ENCODE peak calls at places on chromosomes 6 and 20, in ten cellular contexts. X is T-helper 2 cell; A is WTC11; J is A549; P is stimulated activated CD8-positive, alpha-beta memory T cell treated with anti-CD3 and anti-CD28 coated beads, Interleukin-15, amount 100 ng/mL, for 4 hours; Z is EL; I is aorta; V is activated T-helper 1 cell treated with anti-CD3 and anti-CD28 coated beads, Interleukin-12 subunit alpha, Interleukin-12 subunit beta, Interleukin-2, Interleukin-4 antibody, amounts not matched to agents 30 ng/mL and 10 ng/mL and 1 ng/mL, durations not matched to agents 14 hours and 24 hours and 36 hours; E is A172; H is PC-9. U is an unnamed sample.

GRCh38 chr6:119526609-119527605 is 177.3 kb upstream of the MAN1A1 start:
- DNase-seq in X (no peak), A (no peak), J (no peak), P (no peak), Z (no peak), I (no peak), V (no peak), E (no peak), H (no peak), U (no peak)

GRCh38 chr20:23746321-23746720 is 4.4 kb downstream of the CST1 start:
- DNase-seq in X (no peak), A (no peak), J (no peak), P (no peak), Z (no peak), I (no peak), V (no peak), E (no peak), H (no peak), U (no peak)

GRCh38 chr6:129297592-129297991 is 412.4 kb downstream of the ARHGAP18 start:
- DNase-seq in X (no peak), A (no peak), J (no peak), P (no peak), Z (no peak), I (no peak), V (no peak), E (no peak), H (no peak), U (no peak)

GRCh38 chr6:127119361-127120108 is 1.1 kb downstream of the RSPO3 start:
- DNase-seq in X (no peak), A (peak), J (no peak), P (no peak), Z (peak), I (peak), V (no peak), E (no peak), H (peak), U (no peak)

GRCh38 chr20:57951549-57951948 is 241.7 kb upstream of the PMEPA1 start:
- DNase-seq in X (no peak), A (no peak), J (no peak), P (no peak), Z (no peak), I (peak), V (no peak), E (no peak), H (no peak), U (no peak)

GRCh38 chr6:138593100-138593877 is 94.0 kb upstream of the NHSL1 start:
- DNase-seq in X (no peak), A (no peak), J (peak), P (no peak), Z (peak), I (no peak), V (peak), E (peak), H (peak), U (peak)

GRCh38 chr20:60427516-60427915 is 469.3 kb downstream of the CDH26 start:
- DNase-seq in X (no peak), A (no peak), J (no peak), P (no peak), Z (no peak), I (no peak), V (no peak), E (no peak), H (no peak), U (no peak)

GRCh38 chr20:52247548-52247947 is 56.0 kb upstream of the ZFP64 start:
- DNase-seq in X (no peak), A (no peak), J (no peak), P (no peak), Z (no peak), I (no peak), V (no peak), E (no peak), H (no peak), U (no peak)

GRCh38 chr20:50309280-50309763 is 118.7 kb downstream of the CEBPB start:
- DNase-seq in X (no peak), A (no peak), J (peak), P (no peak), Z (peak), I (no peak), V (no peak), E (peak), H (no peak), U (no peak)

GRCh38 chr6:44560458-44561061 is 173.1 kb downstream of the CDC5L start:
- DNase-seq in X (no peak), A (no peak), J (no peak), P (no peak), Z (no peak), I (no peak), V (no peak), E (no peak), H (no peak), U (no peak)

GRCh38 chr20:39246436-39246835 is 284.3 kb downstream of the DHX35 start:
- DNase-seq in X (no peak), A (no peak), J (no peak), P (no peak), Z (no peak), I (no peak), V (no peak), E (no peak), H (no peak), U (no peak)

GRCh38 chr6:13413466-13413862 is 73.9 kb downstream of the GFOD1 start:
- DNase-seq in X (no peak), A (no peak), J (peak), P (no peak), Z (peak), I (peak), V (no peak), E (no peak), H (no peak), U (no peak)

GRCh38 chr20:62258499-62259293 is 20.4 kb downstream of the OSBPL2 start:
- DNase-seq in X (no peak), A (no peak), J (no peak), P (no peak), Z (peak), I (peak), V (no peak), E (peak), H (no peak), U (no peak)

GRCh38 chr6:11601776-11602605 is 64.4 kb downstream of the TMEM170B start:
- DNase-seq in X (no peak), A (peak), J (peak), P (no peak), Z (no peak), I (no peak), V (no peak), E (no peak), H (peak), U (no peak)

GRCh38 chr6:44022296-44022661 is 105.0 kb downstream of the MRPL14 start:
- DNase-seq in X (no peak), A (no peak), J (no peak), P (no peak), Z (peak), I (peak), V (no peak), E (peak), H (no peak), U (no peak)

GRCh38 chr6:20234136-20234535 is 21.9 kb upstream of the MBOAT1 start:
- DNase-seq in X (no peak), A (no peak), J (no peak), P (no peak), Z (no peak), I (no peak), V (no peak), E (no peak), H (no peak), U (no peak)

GRCh38 chr20:38143646-38144554 is 21.2 kb downstream of the TGM2 start:
- DNase-seq in X (no peak), A (no peak), J (peak), P (no peak), Z (peak), I (peak), V (no peak), E (peak), H (peak), U (peak)